ENCODE peak calls at places on chromosomes 11 and 22, in eight cellular contexts. One of them, this sample, is unnamed.
A peak's percentile ranks its signal among the peaks of the same experiment; 100 is the strongest.

GRCh38 chr11:10481567-10482349 is 26.7 kb downstream of the AMPD3 start:
- DNase-seq in suprapubic skin: peak; percentile 74
- DNase-seq in HepG2: no peak
- DNase-seq in prostate gland: no peak
- DNase-seq in K562: no peak
- DNase-seq in upper lobe of left lung: peak; percentile 42
- DNase-seq in HCT116: no peak
- DNase-seq in SK-N-SH: no peak
- DNase-seq in this sample: no peak

GRCh38 chr11:105226062-105226461 is 86.5 kb upstream of the CARD18 start:
- DNase-seq in prostate gland: no peak
- DNase-seq in upper lobe of left lung: no peak
- DNase-seq in HepG2: no peak
- DNase-seq in SK-N-SH: no peak
- DNase-seq in K562: no peak
- DNase-seq in suprapubic skin: no peak
- DNase-seq in HCT116: no peak
- DNase-seq in this sample: no peak

GRCh38 chr22:37519268-37520195 is at the start of gene CARD10:
- DNase-seq in prostate gland: no peak
- DNase-seq in SK-N-SH: peak; percentile 89
- DNase-seq in K562: peak; percentile 61
- DNase-seq in HCT116: no peak
- DNase-seq in suprapubic skin: no peak
- DNase-seq in HepG2: no peak
- DNase-seq in upper lobe of left lung: peak; percentile 89
- DNase-seq in this sample: peak; percentile 68

GRCh38 chr11:45597116-45597515 is 68.3 kb downstream of the CHST1 start:
- DNase-seq in K562: no peak
- DNase-seq in prostate gland: no peak
- DNase-seq in SK-N-SH: no peak
- DNase-seq in HepG2: no peak
- DNase-seq in HCT116: no peak
- DNase-seq in upper lobe of left lung: no peak
- DNase-seq in suprapubic skin: no peak
- DNase-seq in this sample: no peak

GRCh38 chr11:126507646-126508045 is 152.2 kb downstream of the ST3GAL4 start:
- DNase-seq in K562: no peak
- DNase-seq in HCT116: no peak
- DNase-seq in SK-N-SH: no peak
- DNase-seq in upper lobe of left lung: no peak
- DNase-seq in HepG2: no peak
- DNase-seq in prostate gland: no peak
- DNase-seq in suprapubic skin: no peak
- DNase-seq in this sample: no peak

GRCh38 chr22:22342697-22343602 is 98.4 kb downstream of the VPREB1 start:
- DNase-seq in prostate gland: peak; percentile 23
- DNase-seq in HepG2: peak; percentile 54
- DNase-seq in HCT116: peak; percentile 77
- DNase-seq in upper lobe of left lung: peak; percentile 25
- DNase-seq in K562: peak; percentile 95
- DNase-seq in SK-N-SH: peak; percentile 50
- DNase-seq in suprapubic skin: no peak
- DNase-seq in this sample: peak; percentile 81

GRCh38 chr11:13042873-13043338 is 33.8 kb downstream of the RASSF10 start:
- DNase-seq in suprapubic skin: no peak
- DNase-seq in HepG2: peak; percentile 71
- DNase-seq in K562: no peak
- DNase-seq in HCT116: no peak
- DNase-seq in upper lobe of left lung: no peak
- DNase-seq in SK-N-SH: no peak
- DNase-seq in prostate gland: no peak
- DNase-seq in this sample: no peak

GRCh38 chr11:44011797-44012196 is 36.0 kb upstream of the ACCSL start:
- DNase-seq in HCT116: no peak
- DNase-seq in SK-N-SH: no peak
- DNase-seq in HepG2: no peak
- DNase-seq in upper lobe of left lung: no peak
- DNase-seq in prostate gland: no peak
- DNase-seq in suprapubic skin: peak; percentile 13
- DNase-seq in K562: no peak
- DNase-seq in this sample: no peak

GRCh38 chr11:122717264-122717867 is 61.8 kb downstream of the UBASH3B start:
- DNase-seq in prostate gland: no peak
- DNase-seq in SK-N-SH: no peak
- DNase-seq in upper lobe of left lung: no peak
- DNase-seq in HCT116: no peak
- DNase-seq in HepG2: no peak
- DNase-seq in suprapubic skin: no peak
- DNase-seq in K562: no peak
- DNase-seq in this sample: peak; percentile 27
- TF ChIP-seq POLR2AphosphoS5 in prostate gland: no peak
- TF ChIP-seq POLR2AphosphoS5 in SK-N-SH: no peak
- TF ChIP-seq POLR2AphosphoS5 in upper lobe of left lung: no peak
- TF ChIP-seq POLR2AphosphoS5 in HCT116: no peak
- TF ChIP-seq POLR2AphosphoS5 in HepG2: no peak
- TF ChIP-seq POLR2AphosphoS5 in suprapubic skin: no peak
- TF ChIP-seq POLR2AphosphoS5 in K562: no peak
- TF ChIP-seq POLR2AphosphoS5 in this sample: no peak

GRCh38 chr22:47293368-47294221 is 531.1 kb downstream of the TBC1D22A start:
- DNase-seq in upper lobe of left lung: no peak
- DNase-seq in HCT116: no peak
- DNase-seq in suprapubic skin: no peak
- DNase-seq in SK-N-SH: no peak
- DNase-seq in prostate gland: no peak
- DNase-seq in K562: no peak
- DNase-seq in HepG2: no peak
- DNase-seq in this sample: no peak

GRCh38 chr22:47292546-47293320 is 530.3 kb downstream of the TBC1D22A start:
- DNase-seq in prostate gland: peak; percentile 60
- DNase-seq in HCT116: no peak
- DNase-seq in HepG2: no peak
- DNase-seq in suprapubic skin: peak; percentile 63
- DNase-seq in upper lobe of left lung: no peak
- DNase-seq in K562: no peak
- DNase-seq in SK-N-SH: no peak
- DNase-seq in this sample: peak; percentile 27

GRCh38 chr22:47294222-47294532 is 531.7 kb downstream of the TBC1D22A start:
- DNase-seq in prostate gland: no peak
- DNase-seq in HepG2: no peak
- DNase-seq in suprapubic skin: peak; percentile 78
- DNase-seq in K562: no peak
- DNase-seq in HCT116: no peak
- DNase-seq in upper lobe of left lung: no peak
- DNase-seq in SK-N-SH: no peak
- DNase-seq in this sample: peak; percentile 25

GRCh38 chr22:47290706-47291430 is 528.4 kb downstream of the TBC1D22A start:
- DNase-seq in SK-N-SH: no peak
- DNase-seq in K562: no peak
- DNase-seq in suprapubic skin: peak; percentile 43
- DNase-seq in upper lobe of left lung: no peak
- DNase-seq in prostate gland: no peak
- DNase-seq in HepG2: no peak
- DNase-seq in HCT116: no peak
- DNase-seq in this sample: no peak

DNA sequence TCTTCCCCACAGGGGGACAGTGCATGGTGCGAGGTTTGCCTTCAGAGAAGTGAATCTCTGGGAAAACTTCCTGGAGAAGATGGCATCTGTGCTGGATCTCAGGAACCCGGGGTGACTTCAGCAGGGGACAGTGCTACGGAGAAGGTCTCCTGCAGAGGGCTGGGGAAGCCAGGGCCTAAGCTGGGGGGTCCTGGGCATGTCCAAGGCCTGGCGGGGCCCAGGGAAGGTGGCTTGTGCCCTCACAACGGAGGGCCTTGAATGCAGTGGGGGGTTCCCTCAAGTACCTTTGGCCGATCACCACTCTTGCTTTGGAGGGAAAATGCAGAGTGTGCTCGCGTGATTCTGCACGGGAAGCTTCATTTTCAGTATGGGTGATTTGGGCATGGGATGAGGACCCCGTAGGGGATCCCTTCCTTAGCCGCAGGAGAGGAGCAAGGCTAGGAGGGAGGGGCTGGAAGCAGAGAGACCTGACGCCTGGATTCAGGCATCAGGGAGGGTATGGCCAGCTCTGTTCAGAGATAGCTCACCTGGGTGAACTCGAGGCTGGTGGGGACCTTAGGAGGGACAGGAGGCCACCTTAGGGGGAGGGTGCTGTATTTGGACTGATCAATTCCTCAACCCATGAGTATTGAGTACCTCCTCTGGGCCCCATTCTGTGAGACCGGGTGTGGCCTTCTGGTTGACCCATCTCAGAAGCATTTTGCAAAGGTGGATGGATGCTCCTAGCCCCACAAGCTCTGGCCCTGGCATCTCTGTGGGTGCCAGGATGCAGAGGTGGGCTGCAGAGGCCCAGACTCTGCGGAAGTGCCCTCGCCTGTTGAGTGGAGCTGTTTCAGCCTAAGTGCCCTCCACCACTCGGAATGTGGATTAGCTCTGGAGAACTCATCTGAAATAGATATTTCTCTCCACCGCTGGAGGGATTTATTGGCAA is 529.4 kb downstream of the TBC1D22A start:
- DNase-seq in K562: no peak
- DNase-seq in upper lobe of left lung: no peak
- DNase-seq in HCT116: no peak
- DNase-seq in SK-N-SH: no peak
- DNase-seq in prostate gland: no peak
- DNase-seq in suprapubic skin: peak; percentile 61
- DNase-seq in HepG2: no peak
- DNase-seq in this sample: no peak
- H3K4me3 ChIP-seq in K562: no peak overlapping the region
- H3K4me3 ChIP-seq in upper lobe of left lung: no peak overlapping the region
- H3K4me3 ChIP-seq in HCT116: no peak overlapping the region
- H3K4me3 ChIP-seq in SK-N-SH: no peak overlapping the region
- H3K4me3 ChIP-seq in prostate gland: no peak overlapping the region
- H3K4me3 ChIP-seq in suprapubic skin: no peak overlapping the region
- H3K4me3 ChIP-seq in HepG2: no peak overlapping the region
- H3K4me3 ChIP-seq in this sample: no peak overlapping the region

GRCh38 chr11:102419181-102419580 is 33.4 kb downstream of the TMEM123 start:
- DNase-seq in prostate gland: no peak
- DNase-seq in HCT116: no peak
- DNase-seq in HepG2: no peak
- DNase-seq in SK-N-SH: no peak
- DNase-seq in K562: no peak
- DNase-seq in upper lobe of left lung: no peak
- DNase-seq in suprapubic skin: no peak
- DNase-seq in this sample: no peak

GRCh38 chr11:102416974-102417373 is 35.6 kb downstream of the TMEM123 start:
- DNase-seq in upper lobe of left lung: no peak
- DNase-seq in prostate gland: no peak
- DNase-seq in HepG2: no peak
- DNase-seq in K562: no peak
- DNase-seq in HCT116: no peak
- DNase-seq in SK-N-SH: no peak
- DNase-seq in suprapubic skin: no peak
- DNase-seq in this sample: no peak

GRCh38 chr11:102420547-102420946 is 32.0 kb downstream of the TMEM123 start:
- DNase-seq in HepG2: no peak
- DNase-seq in prostate gland: no peak
- DNase-seq in SK-N-SH: no peak
- DNase-seq in suprapubic skin: no peak
- DNase-seq in K562: peak; percentile 18
- DNase-seq in HCT116: no peak
- DNase-seq in upper lobe of left lung: peak; percentile 16
- DNase-seq in this sample: no peak

GRCh38 chr11:102422817-102423725 is 29.5 kb downstream of the TMEM123 start:
- DNase-seq in SK-N-SH: no peak
- DNase-seq in HCT116: no peak
- DNase-seq in K562: no peak
- DNase-seq in prostate gland: no peak
- DNase-seq in suprapubic skin: no peak
- DNase-seq in HepG2: no peak
- DNase-seq in upper lobe of left lung: no peak
- DNase-seq in this sample: no peak

DNA sequence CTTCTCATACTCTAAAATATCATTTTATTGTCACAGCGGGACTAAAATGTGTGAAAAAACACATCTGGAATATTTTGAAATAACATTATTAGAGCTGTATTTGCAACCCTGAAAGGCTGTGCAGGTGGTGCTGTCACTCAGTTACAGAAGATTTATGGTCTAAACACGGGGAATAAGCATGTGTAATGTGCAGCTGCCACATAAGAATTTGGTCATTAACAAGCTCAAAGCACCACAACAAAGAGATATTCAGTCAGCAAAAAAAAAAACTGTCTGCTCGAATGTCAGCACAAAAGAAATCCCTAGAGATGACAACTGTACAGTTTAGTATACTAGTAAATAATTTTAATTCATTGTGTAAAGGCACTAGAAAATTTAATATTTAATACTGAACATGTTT is 31.3 kb downstream of the TMEM123 start:
- DNase-seq in HepG2: no peak
- DNase-seq in SK-N-SH: no peak
- DNase-seq in K562: no peak
- DNase-seq in prostate gland: no peak
- DNase-seq in HCT116: no peak
- DNase-seq in suprapubic skin: no peak
- DNase-seq in upper lobe of left lung: no peak
- DNase-seq in this sample: no peak
- H3K4me1 ChIP-seq in HepG2: peaks cover 71% of the 10 kb centered on the region
- H3K4me1 ChIP-seq in SK-N-SH: no peaks in the 10 kb centered on the region
- H3K4me1 ChIP-seq in K562: peaks cover 2% of the 10 kb centered on the region
- H3K4me1 ChIP-seq in prostate gland: no peaks in the 10 kb centered on the region
- H3K4me1 ChIP-seq in HCT116: no peaks in the 10 kb centered on the region
- H3K4me1 ChIP-seq in suprapubic skin: peaks cover 23% of the 10 kb centered on the region
- H3K4me1 ChIP-seq in upper lobe of left lung: peaks cover 3% of the 10 kb centered on the region
- H3K4me1 ChIP-seq in this sample: peaks cover 48% of the 10 kb centered on the region

GRCh38 chr11:128695539-128696221 is 1.8 kb downstream of the FLI1 start:
- DNase-seq in prostate gland: no peak
- DNase-seq in HCT116: no peak
- DNase-seq in HepG2: no peak
- DNase-seq in upper lobe of left lung: no peak
- DNase-seq in K562: no peak
- DNase-seq in SK-N-SH: no peak
- DNase-seq in suprapubic skin: no peak
- DNase-seq in this sample: no peak
- TF ChIP-seq POLR2AphosphoS5 in prostate gland: no peak
- TF ChIP-seq POLR2AphosphoS5 in HCT116: no peak
- TF ChIP-seq POLR2AphosphoS5 in HepG2: no peak
- TF ChIP-seq POLR2AphosphoS5 in upper lobe of left lung: peak; percentile 86
- TF ChIP-seq POLR2AphosphoS5 in K562: no peak
- TF ChIP-seq POLR2AphosphoS5 in SK-N-SH: no peak
- TF ChIP-seq POLR2AphosphoS5 in suprapubic skin: no peak
- TF ChIP-seq POLR2AphosphoS5 in this sample: no peak

GRCh38 chr11:6603287-6604080 is at the start of the genes ILK and RRP8:
- DNase-seq in K562: peak; percentile 95
- DNase-seq in upper lobe of left lung: peak; percentile 98
- DNase-seq in prostate gland: peak; percentile 90
- DNase-seq in suprapubic skin: peak; percentile 95
- DNase-seq in HepG2: peak; percentile 79
- DNase-seq in HCT116: peak; percentile 68
- DNase-seq in SK-N-SH: peak; percentile 96
- DNase-seq in this sample: peak; percentile 94
- H3K4me3 ChIP-seq in K562: peak within 1 kb of the TSS; percentile 95
- H3K4me3 ChIP-seq in upper lobe of left lung: peak within 1 kb of the TSS; percentile 92
- H3K4me3 ChIP-seq in prostate gland: peak within 1 kb of the TSS; percentile 92
- H3K4me3 ChIP-seq in suprapubic skin: peak within 1 kb of the TSS; percentile 54
- H3K4me3 ChIP-seq in HepG2: peak within 1 kb of the TSS; percentile 89
- H3K4me3 ChIP-seq in HCT116: peak within 1 kb of the TSS; percentile 81
- H3K4me3 ChIP-seq in SK-N-SH: peak within 1 kb of the TSS; percentile 95
- H3K4me3 ChIP-seq in this sample: peak within 1 kb of the TSS; percentile 96

GRCh38 chr22:46063861-46064235 is 86.5 kb upstream of the PPARA start:
- DNase-seq in prostate gland: peak; percentile 61
- DNase-seq in upper lobe of left lung: no peak
- DNase-seq in HCT116: no peak
- DNase-seq in K562: no peak
- DNase-seq in SK-N-SH: no peak
- DNase-seq in suprapubic skin: peak; percentile 74
- DNase-seq in HepG2: no peak
- DNase-seq in this sample: peak; percentile 44
- H3K4me1 ChIP-seq in prostate gland: peaks cover 11% of the 10 kb centered on the region
- H3K4me1 ChIP-seq in upper lobe of left lung: peaks cover 97% of the 10 kb centered on the region
- H3K4me1 ChIP-seq in HCT116: peaks cover 12% of the 10 kb centered on the region
- H3K4me1 ChIP-seq in K562: no peaks in the 10 kb centered on the region
- H3K4me1 ChIP-seq in SK-N-SH: peaks cover 54% of the 10 kb centered on the region
- H3K4me1 ChIP-seq in suprapubic skin: peaks cover 97% of the 10 kb centered on the region
- H3K4me1 ChIP-seq in HepG2: peaks cover 6% of the 10 kb centered on the region
- H3K4me1 ChIP-seq in this sample: peaks cover 100% of the 10 kb centered on the region

This sample was measured in stomach.